ENCODE peak calls at places on chromosomes 5 and 9, in eight cellular contexts. K is HepG2, P is left lung, H is psoas muscle, G is right atrium auricular region, O is pancreas, M is AG10803, U is transverse colon. Q is an unnamed sample.

GRCh38 chr9:75235632-75236031 is 147.3 kb downstream of the OSTF1 start:
- DNase-seq in H (no peak), P (peak; percentile 39), M (no peak), O (no peak), G (no peak), U (peak; percentile 24), K (peak; percentile 12), Q (no peak)

GRCh38 chr5:59158637-59159391 is 575.9 kb downstream of the RAB3C start:
- DNase-seq in U (no peak), H (no peak), G (no peak), P (no peak), O (no peak), K (no peak), M (no peak), Q (no peak)

GRCh38 chr9:5866685-5867084 is 24.0 kb upstream of the MLANA start:
- DNase-seq in M (no peak), U (no peak), O (no peak), P (no peak), H (no peak), K (no peak), G (no peak), Q (no peak)

GRCh38 chr5:119365847-119366536 is 10.2 kb downstream of the TNFAIP8 start:
- DNase-seq in O (no peak), K (no peak), P (no peak), H (no peak), G (no peak), U (no peak), M (peak; percentile 55), Q (no peak)

GRCh38 chr9:4494806-4495205 is 4.5 kb downstream of the SLC1A1 start:
- DNase-seq in O (no peak), M (no peak), K (no peak), U (no peak), H (no peak), P (no peak), G (no peak), Q (no peak)

GRCh38 chr9:106874031-106874430 is 11.1 kb downstream of the ZNF462 start:
- DNase-seq in P (no peak), K (no peak), O (no peak), H (no peak), M (no peak), U (no peak), G (no peak), Q (no peak)

GRCh38 chr5:64165500-64166200 is at the start of gene RNF180:
- DNase-seq in M (peak; percentile 16), P (peak; percentile 44), H (peak; percentile 48), U (peak; percentile 24), G (no peak), O (peak; percentile 75), K (no peak), Q (no peak)

GRCh38 chr5:143560378-143560777 is 156.9 kb upstream of the NR3C1 start:
- DNase-seq in O (no peak), P (no peak), K (no peak), G (no peak), H (no peak), M (no peak), U (no peak), Q (no peak)

GRCh38 chr5:78518365-78519197 is 130.0 kb downstream of the LHFPL2 start:
- DNase-seq in M (peak; percentile 80), O (peak; percentile 51), P (peak; percentile 69), K (peak; percentile 97), H (peak; percentile 52), U (peak; percentile 71), G (peak; percentile 85), Q (no peak)

GRCh38 chr9:90658181-90658580 is 15.6 kb upstream of the DIRAS2 start:
- DNase-seq in K (no peak), G (no peak), U (no peak), P (no peak), O (no peak), M (no peak), H (no peak), Q (no peak)

GRCh38 chr5:138469540-138470321 is 4.5 kb downstream of the EGR1 start:
- DNase-seq in U (peak; percentile 65), H (peak; percentile 39), O (no peak), K (no peak), M (peak; percentile 84), P (no peak), G (peak; percentile 83), Q (peak; percentile 71)

GRCh38 chr5:84113246-84114118 is 271.2 kb downstream of the EDIL3 start:
- DNase-seq in U (no peak), O (no peak), K (no peak), H (no peak), M (no peak), G (no peak), P (no peak), Q (no peak)

GRCh38 chr5:15010936-15011335 is 139.4 kb upstream of the ANKH start:
- DNase-seq in G (no peak), H (no peak), O (no peak), M (peak; percentile 21), U (no peak), K (peak; percentile 8), P (no peak), Q (no peak)

GRCh38 chr5:96703384-96703910 is 41.3 kb downstream of the CAST start:
- DNase-seq in P (no peak), K (peak; percentile 46), U (peak; percentile 85), O (no peak), M (no peak), H (no peak), G (no peak), Q (no peak)

GRCh38 chr5:115571441-115571878 is 26.9 kb upstream of the FEM1C start:
- DNase-seq in O (no peak), P (no peak), K (no peak), H (no peak), G (no peak), U (no peak), M (no peak), Q (no peak)

GRCh38 chr9:111661150-111661801 is at the start of gene GNG10:
- DNase-seq in U (peak; percentile 65), O (peak; percentile 61), K (peak; percentile 23), P (peak; percentile 70), M (peak; percentile 54), G (no peak), H (peak; percentile 63), Q (no peak)

GRCh38 chr9:133114886-133115603 is 6.0 kb downstream of the RALGDS start:
- DNase-seq in P (peak; percentile 56), O (peak; percentile 34), H (peak; percentile 26), U (no peak), K (no peak), G (no peak), M (no peak), Q (no peak)

GRCh38 chr9:135929656-135930445 is 22.5 kb upstream of the CAMSAP1 start:
- DNase-seq in K (no peak), G (no peak), O (no peak), U (no peak), H (no peak), P (no peak), M (no peak), Q (no peak)
- H3K4me3 ChIP-seq in K (no peak overlapping the region), G (no peak overlapping the region), O (no peak overlapping the region), U (no peak overlapping the region), H (no peak overlapping the region), P (no peak overlapping the region), M (no peak overlapping the region), Q (no peak overlapping the region)

GRCh38 chr5:151784141-151784540 is 12.4 kb downstream of the G3BP1 start:
- DNase-seq in K (no peak), G (no peak), P (no peak), M (no peak), U (no peak), O (no peak), H (no peak), Q (no peak)
- TF ChIP-seq CTCF in K (no peak), G (no peak), P (no peak), M (no peak), U (no peak), O (no peak), H (no peak), Q (no peak)

DNA sequence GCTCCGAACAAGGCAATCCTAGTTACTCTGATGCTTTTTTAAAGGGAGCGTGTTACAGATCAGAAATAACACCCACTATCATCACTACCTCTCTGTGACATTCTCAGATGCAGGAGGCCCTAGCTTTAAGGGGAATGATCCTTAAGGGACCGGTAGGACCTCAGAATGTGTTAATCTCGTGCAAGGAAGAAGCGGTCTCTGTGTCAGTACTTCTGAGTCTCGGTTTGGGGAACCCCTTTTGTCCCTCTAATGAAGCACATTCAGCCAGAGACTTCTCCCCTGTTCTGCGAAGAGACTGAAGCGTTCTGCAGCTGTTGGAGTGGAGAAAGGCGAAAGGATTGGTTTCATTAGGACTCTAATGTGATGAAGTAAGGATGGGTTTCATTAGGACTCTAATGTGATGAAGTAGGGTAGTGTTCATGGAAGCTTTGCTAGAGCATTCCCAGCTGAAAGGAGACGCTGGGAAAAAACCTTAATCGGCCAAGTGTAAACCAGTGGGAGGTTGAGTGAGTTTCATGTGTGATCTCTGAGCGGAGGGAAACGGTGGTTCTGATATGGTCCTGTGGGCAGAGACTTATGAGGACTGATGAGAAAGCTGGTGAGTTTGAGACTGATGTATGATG is 1.6 kb downstream of the PIP5K1B start:
- DNase-seq in P (no peak), G (no peak), H (no peak), M (no peak), U (peak; percentile 23), O (no peak), K (no peak), Q (no peak)
- H3K4me3 ChIP-seq in P (peak overlapping the region; percentile 57), G (peak overlapping the region; percentile 66), H (peak overlapping the region; percentile 83), M (no peak overlapping the region), U (peak overlapping the region; percentile 54), O (peak overlapping the region; percentile 79), K (peak overlapping the region; percentile 87), Q (no peak overlapping the region)

GRCh38 chr5:927172-928015 is 34.7 kb downstream of the TRIP13 start:
- DNase-seq in H (no peak), O (no peak), M (no peak), U (no peak), G (no peak), K (no peak), P (no peak), Q (no peak)

GRCh38 chr5:923473-923873 is 30.8 kb downstream of the TRIP13 start:
- DNase-seq in K (peak; percentile 66), H (peak; percentile 84), O (peak; percentile 87), G (peak; percentile 77), U (peak; percentile 79), P (peak; percentile 76), M (peak; percentile 65), Q (no peak)

GRCh38 chr5:922745-923472 is 30.2 kb downstream of the TRIP13 start:
- DNase-seq in P (no peak), U (no peak), O (no peak), M (no peak), G (no peak), H (no peak), K (no peak), Q (no peak)

GRCh38 chr5:929596-929995 is 36.9 kb downstream of the TRIP13 start:
- DNase-seq in H (no peak), O (no peak), P (no peak), U (no peak), G (no peak), M (no peak), K (no peak), Q (no peak)

DNA sequence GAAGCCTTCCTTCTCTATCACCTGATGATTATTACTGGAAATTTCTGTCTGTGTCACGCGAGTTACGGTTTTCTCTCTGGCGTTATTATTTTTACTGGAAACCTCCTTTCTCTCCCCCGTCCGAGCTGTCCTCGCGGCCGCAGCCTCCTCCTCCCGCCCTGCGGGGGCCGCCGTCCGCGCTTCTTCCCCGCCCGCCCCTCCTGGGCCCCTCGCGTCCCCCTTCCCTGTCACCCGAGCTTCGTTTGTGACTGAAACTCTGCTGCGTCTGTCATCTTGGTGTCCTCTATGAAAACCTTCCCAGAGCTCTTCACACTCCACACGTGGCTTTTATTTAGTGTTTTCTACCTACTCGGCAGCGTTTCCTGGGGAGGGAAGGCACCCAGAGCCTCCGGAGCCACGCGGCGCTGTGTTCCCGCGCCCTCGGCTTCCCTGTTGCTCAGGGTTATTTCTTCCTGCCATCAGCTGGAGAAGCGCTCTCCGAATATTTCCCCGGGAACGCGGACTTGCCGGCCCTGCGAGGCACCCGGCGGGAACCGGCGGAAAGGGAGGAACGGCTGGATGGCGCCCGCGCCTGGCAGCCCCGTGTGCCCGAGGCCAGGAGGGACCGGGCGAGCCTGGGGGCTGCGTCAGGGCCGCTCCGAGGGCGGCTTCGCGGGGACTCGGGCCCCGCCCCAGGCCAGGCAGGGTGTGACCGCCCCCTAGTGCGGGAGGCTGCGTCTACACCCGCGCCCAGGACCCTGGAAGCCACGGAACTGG is 33.9 kb downstream of the TRIP13 start:
- DNase-seq in P (no peak), G (no peak), O (peak; percentile 63), U (no peak), H (peak; percentile 40), K (no peak), M (peak; percentile 25), Q (no peak)
- TF ChIP-seq CTCF in P (peak; percentile 11), G (peak; percentile 21), O (no peak), U (peak; percentile 23), H (no peak), K (no peak), M (peak; percentile 26), Q (peak; percentile 19)

Q was measured in AG09309.